ENCODE peak calls at places on chromosomes 7 and 10, in eight cellular contexts. One of them, this sample, is unnamed.

GRCh38 chr10:3467052-3467906 is 294.7 kb upstream of the PITRM1 start:
- DNase-seq in MM.1S: no peak
- DNase-seq in A549: peak; percentile 73
- DNase-seq in GM06990: no peak
- DNase-seq in mesothelial cell of epicardium: no peak
- DNase-seq in CD8-positive, alpha-beta T cell: no peak
- DNase-seq in thoracic aorta: peak; percentile 48
- DNase-seq in astrocyte of the spinal cord: peak; percentile 97
- DNase-seq in this sample: peak; percentile 69

GRCh38 chr7:137399827-137400823 is 56.6 kb upstream of the PTN start:
- DNase-seq in CD8-positive, alpha-beta T cell: no peak
- DNase-seq in astrocyte of the spinal cord: peak; percentile 15
- DNase-seq in mesothelial cell of epicardium: no peak
- DNase-seq in MM.1S: no peak
- DNase-seq in thoracic aorta: no peak
- DNase-seq in GM06990: no peak
- DNase-seq in A549: no peak
- DNase-seq in this sample: peak; percentile 71

GRCh38 chr7:143299840-143300239 is 11.7 kb downstream of the CASP2 start:
- DNase-seq in A549: peak; percentile 58
- DNase-seq in CD8-positive, alpha-beta T cell: peak; percentile 42
- DNase-seq in GM06990: no peak
- DNase-seq in astrocyte of the spinal cord: no peak
- DNase-seq in mesothelial cell of epicardium: no peak
- DNase-seq in MM.1S: peak; percentile 40
- DNase-seq in thoracic aorta: no peak
- DNase-seq in this sample: no peak

GRCh38 chr7:27203964-27204594 is 4.2 kb upstream of the HOXA13 start:
- DNase-seq in thoracic aorta: no peak
- DNase-seq in mesothelial cell of epicardium: no peak
- DNase-seq in A549: no peak
- DNase-seq in GM06990: no peak
- DNase-seq in astrocyte of the spinal cord: no peak
- DNase-seq in MM.1S: no peak
- DNase-seq in CD8-positive, alpha-beta T cell: no peak
- DNase-seq in this sample: no peak

GRCh38 chr7:494261-494687 is 25.4 kb downstream of the PDGFA start:
- DNase-seq in CD8-positive, alpha-beta T cell: no peak
- DNase-seq in GM06990: no peak
- DNase-seq in mesothelial cell of epicardium: no peak
- DNase-seq in A549: peak; percentile 74
- DNase-seq in MM.1S: no peak
- DNase-seq in astrocyte of the spinal cord: no peak
- DNase-seq in thoracic aorta: no peak
- DNase-seq in this sample: no peak

GRCh38 chr10:111221682-111222470 is 145.0 kb downstream of the ADRA2A start:
- DNase-seq in mesothelial cell of epicardium: no peak
- DNase-seq in CD8-positive, alpha-beta T cell: no peak
- DNase-seq in thoracic aorta: no peak
- DNase-seq in GM06990: no peak
- DNase-seq in astrocyte of the spinal cord: no peak
- DNase-seq in MM.1S: no peak
- DNase-seq in A549: no peak
- DNase-seq in this sample: no peak

GRCh38 chr10:103676058-103676785 is 179.2 kb downstream of the SH3PXD2A start:
- DNase-seq in GM06990: no peak
- DNase-seq in thoracic aorta: no peak
- DNase-seq in MM.1S: no peak
- DNase-seq in astrocyte of the spinal cord: no peak
- DNase-seq in CD8-positive, alpha-beta T cell: no peak
- DNase-seq in mesothelial cell of epicardium: no peak
- DNase-seq in A549: no peak
- DNase-seq in this sample: no peak

GRCh38 chr10:115335366-115335765 is 242.2 kb downstream of the ATRNL1 start:
- DNase-seq in astrocyte of the spinal cord: peak; percentile 5
- DNase-seq in MM.1S: no peak
- DNase-seq in mesothelial cell of epicardium: no peak
- DNase-seq in CD8-positive, alpha-beta T cell: no peak
- DNase-seq in GM06990: no peak
- DNase-seq in A549: no peak
- DNase-seq in thoracic aorta: no peak
- DNase-seq in this sample: no peak

GRCh38 chr10:129659881-129660280 is 192.8 kb downstream of the MGMT start:
- DNase-seq in CD8-positive, alpha-beta T cell: no peak
- DNase-seq in A549: no peak
- DNase-seq in mesothelial cell of epicardium: no peak
- DNase-seq in thoracic aorta: no peak
- DNase-seq in MM.1S: no peak
- DNase-seq in GM06990: no peak
- DNase-seq in astrocyte of the spinal cord: no peak
- DNase-seq in this sample: no peak

GRCh38 chr10:124300224-124300623 is 118.5 kb downstream of the OAT start:
- DNase-seq in thoracic aorta: no peak
- DNase-seq in mesothelial cell of epicardium: no peak
- DNase-seq in CD8-positive, alpha-beta T cell: no peak
- DNase-seq in astrocyte of the spinal cord: no peak
- DNase-seq in A549: no peak
- DNase-seq in GM06990: no peak
- DNase-seq in MM.1S: no peak
- DNase-seq in this sample: no peak

GRCh38 chr10:93149761-93150160 is 76.1 kb downstream of the CYP26A1 start:
- DNase-seq in mesothelial cell of epicardium: no peak
- DNase-seq in MM.1S: no peak
- DNase-seq in CD8-positive, alpha-beta T cell: no peak
- DNase-seq in astrocyte of the spinal cord: no peak
- DNase-seq in thoracic aorta: no peak
- DNase-seq in A549: no peak
- DNase-seq in GM06990: no peak
- DNase-seq in this sample: no peak

GRCh38 chr7:128103498-128104108 is 72.4 kb upstream of the LRRC4 start:
- DNase-seq in mesothelial cell of epicardium: no peak
- DNase-seq in CD8-positive, alpha-beta T cell: no peak
- DNase-seq in MM.1S: no peak
- DNase-seq in A549: no peak
- DNase-seq in thoracic aorta: no peak
- DNase-seq in GM06990: peak; percentile 68
- DNase-seq in astrocyte of the spinal cord: peak; percentile 16
- DNase-seq in this sample: no peak

GRCh38 chr10:11403116-11403515 is 208.3 kb downstream of the USP6NL start:
- DNase-seq in astrocyte of the spinal cord: no peak
- DNase-seq in mesothelial cell of epicardium: no peak
- DNase-seq in thoracic aorta: no peak
- DNase-seq in A549: no peak
- DNase-seq in MM.1S: no peak
- DNase-seq in CD8-positive, alpha-beta T cell: peak; percentile 23
- DNase-seq in GM06990: peak; percentile 34
- DNase-seq in this sample: no peak

GRCh38 chr10:47348661-47349470 is 703 bp downstream of the RBP3 start:
- DNase-seq in MM.1S: no peak
- DNase-seq in GM06990: no peak
- DNase-seq in astrocyte of the spinal cord: no peak
- DNase-seq in thoracic aorta: no peak
- DNase-seq in A549: no peak
- DNase-seq in mesothelial cell of epicardium: no peak
- DNase-seq in CD8-positive, alpha-beta T cell: no peak
- DNase-seq in this sample: no peak

GRCh38 chr7:106139253-106140251 is 27.4 kb upstream of the SYPL1 start:
- DNase-seq in mesothelial cell of epicardium: no peak
- DNase-seq in astrocyte of the spinal cord: no peak
- DNase-seq in thoracic aorta: no peak
- DNase-seq in CD8-positive, alpha-beta T cell: no peak
- DNase-seq in MM.1S: no peak
- DNase-seq in A549: no peak
- DNase-seq in GM06990: no peak
- DNase-seq in this sample: no peak

GRCh38 chr7:137944168-137944567 is 57.7 kb downstream of the CREB3L2 start:
- DNase-seq in mesothelial cell of epicardium: no peak
- DNase-seq in astrocyte of the spinal cord: peak; percentile 93
- DNase-seq in A549: no peak
- DNase-seq in thoracic aorta: no peak
- DNase-seq in GM06990: no peak
- DNase-seq in MM.1S: no peak
- DNase-seq in CD8-positive, alpha-beta T cell: no peak
- DNase-seq in this sample: no peak

GRCh38 chr7:151051108-151051507 is 2.8 kb downstream of the ASIC3 start:
- DNase-seq in A549: no peak
- DNase-seq in mesothelial cell of epicardium: peak; percentile 71
- DNase-seq in CD8-positive, alpha-beta T cell: peak; percentile 28
- DNase-seq in astrocyte of the spinal cord: peak; percentile 72
- DNase-seq in MM.1S: peak; percentile 33
- DNase-seq in thoracic aorta: no peak
- DNase-seq in GM06990: peak; percentile 47
- DNase-seq in this sample: peak; percentile 48

GRCh38 chr7:99876491-99876890 is 342 bp downstream of the OR2AE1 start:
- DNase-seq in mesothelial cell of epicardium: no peak
- DNase-seq in MM.1S: no peak
- DNase-seq in A549: no peak
- DNase-seq in thoracic aorta: no peak
- DNase-seq in GM06990: no peak
- DNase-seq in astrocyte of the spinal cord: no peak
- DNase-seq in CD8-positive, alpha-beta T cell: no peak
- DNase-seq in this sample: no peak

GRCh38 chr7:131076032-131076431 is 251.6 kb upstream of the MKLN1 start:
- DNase-seq in GM06990: no peak
- DNase-seq in astrocyte of the spinal cord: peak; percentile 59
- DNase-seq in CD8-positive, alpha-beta T cell: no peak
- DNase-seq in MM.1S: no peak
- DNase-seq in thoracic aorta: no peak
- DNase-seq in A549: no peak
- DNase-seq in mesothelial cell of epicardium: no peak
- DNase-seq in this sample: no peak

GRCh38 chr10:95793401-95794045 is 37.6 kb downstream of the ENTPD1 start:
- DNase-seq in thoracic aorta: no peak
- DNase-seq in mesothelial cell of epicardium: no peak
- DNase-seq in MM.1S: no peak
- DNase-seq in CD8-positive, alpha-beta T cell: no peak
- DNase-seq in GM06990: no peak
- DNase-seq in astrocyte of the spinal cord: no peak
- DNase-seq in A549: no peak
- DNase-seq in this sample: no peak

GRCh38 chr7:155643804-155644177 is 670 bp upstream of the RBM33 start:
- DNase-seq in GM06990: no peak
- DNase-seq in MM.1S: no peak
- DNase-seq in CD8-positive, alpha-beta T cell: no peak
- DNase-seq in A549: peak; percentile 13
- DNase-seq in thoracic aorta: no peak
- DNase-seq in astrocyte of the spinal cord: peak; percentile 32
- DNase-seq in mesothelial cell of epicardium: no peak
- DNase-seq in this sample: no peak

DNA sequence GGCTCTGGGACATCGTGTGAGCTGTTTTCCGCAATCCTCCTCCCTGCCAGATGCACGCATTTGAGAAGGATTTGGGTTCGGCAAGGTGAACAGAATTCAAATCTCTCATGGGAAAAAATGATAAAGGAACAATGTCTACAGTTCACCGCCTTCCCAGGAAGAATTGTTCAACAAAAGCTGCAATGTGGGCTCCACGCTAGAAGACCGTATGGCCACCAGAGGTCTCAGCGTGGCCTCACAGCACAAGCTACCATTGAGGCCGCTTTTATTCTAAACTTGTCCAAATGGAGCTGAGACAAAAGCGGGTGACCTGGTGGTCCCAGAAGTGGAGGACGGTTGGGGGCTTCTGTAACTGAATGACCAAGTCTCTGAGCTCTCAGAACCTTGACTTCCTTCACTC is 733.1 kb downstream of the PARD3 start:
- DNase-seq in GM06990: no peak
- DNase-seq in MM.1S: no peak
- DNase-seq in thoracic aorta: no peak
- DNase-seq in CD8-positive, alpha-beta T cell: no peak
- DNase-seq in A549: no peak
- DNase-seq in mesothelial cell of epicardium: no peak
- DNase-seq in astrocyte of the spinal cord: no peak
- DNase-seq in this sample: no peak
- TF ChIP-seq CTCF in GM06990: no peak
- TF ChIP-seq CTCF in MM.1S: no peak
- TF ChIP-seq CTCF in thoracic aorta: no peak
- TF ChIP-seq CTCF in CD8-positive, alpha-beta T cell: no peak
- TF ChIP-seq CTCF in A549: no peak
- TF ChIP-seq CTCF in mesothelial cell of epicardium: no peak
- TF ChIP-seq CTCF in astrocyte of the spinal cord: no peak
- TF ChIP-seq CTCF in this sample: no peak

DNA sequence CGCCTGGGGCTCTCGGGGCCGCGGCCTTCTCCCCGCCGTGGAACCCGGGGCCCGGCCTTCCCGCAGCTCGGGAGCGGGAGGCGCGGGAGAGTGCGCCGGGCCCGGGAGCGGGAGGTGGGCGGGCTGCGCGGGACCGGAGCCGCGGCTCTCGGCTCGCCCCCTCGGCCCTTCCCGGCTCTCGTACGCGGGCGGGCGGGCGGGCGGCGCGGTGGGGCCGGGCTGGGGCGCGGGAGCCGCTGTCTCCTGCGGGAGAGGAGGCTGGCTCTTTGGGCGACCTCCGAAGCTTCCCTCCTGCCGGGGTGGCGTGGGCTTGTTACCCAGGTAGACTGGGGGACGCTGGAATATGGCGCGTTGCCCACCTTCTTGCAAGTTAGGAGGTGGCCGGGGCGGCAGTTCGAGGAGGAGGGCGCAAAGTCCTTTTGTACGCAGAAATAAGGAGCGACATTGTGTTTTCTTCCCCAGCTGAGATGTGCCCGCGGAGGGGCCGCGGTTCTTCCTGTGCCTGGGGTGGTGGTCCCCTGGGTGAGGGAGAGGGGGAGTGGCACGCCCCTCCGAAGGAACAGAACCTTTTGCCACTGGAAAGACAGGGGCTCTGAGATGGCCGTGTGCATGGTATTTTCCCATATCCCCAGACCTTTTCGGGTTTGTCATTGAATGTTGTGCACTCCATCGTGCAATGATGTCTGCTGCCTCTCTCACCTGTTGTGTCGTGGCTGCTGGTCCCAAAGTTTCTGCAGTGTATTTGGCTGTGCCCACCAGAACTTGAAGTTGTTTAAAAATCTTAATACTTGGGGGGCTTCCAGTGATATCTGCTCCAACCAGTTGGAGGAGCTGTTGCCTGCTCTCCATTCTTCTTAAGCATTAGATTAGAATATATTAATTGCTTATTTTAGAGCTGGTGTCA is 844 bp downstream of the NRF1 start:
- DNase-seq in thoracic aorta: peak; percentile 15
- DNase-seq in GM06990: peak; percentile 59
- DNase-seq in astrocyte of the spinal cord: peak; percentile 55
- DNase-seq in A549: peak; percentile 23
- DNase-seq in CD8-positive, alpha-beta T cell: no peak
- DNase-seq in MM.1S: peak; percentile 59
- DNase-seq in mesothelial cell of epicardium: peak; percentile 39
- DNase-seq in this sample: peak; percentile 33
- TF ChIP-seq CTCF in thoracic aorta: peak; percentile 37
- TF ChIP-seq CTCF in GM06990: peak; percentile 71
- TF ChIP-seq CTCF in astrocyte of the spinal cord: peak; percentile 76
- TF ChIP-seq CTCF in A549: peak; percentile 62
- TF ChIP-seq CTCF in CD8-positive, alpha-beta T cell: peak; percentile 71
- TF ChIP-seq CTCF in MM.1S: peak; percentile 83
- TF ChIP-seq CTCF in mesothelial cell of epicardium: peak; percentile 38
- TF ChIP-seq CTCF in this sample: peak; percentile 15

GRCh38 chr7:38451840-38452239 is 178.4 kb upstream of the TARP start:
- DNase-seq in thoracic aorta: no peak
- DNase-seq in CD8-positive, alpha-beta T cell: no peak
- DNase-seq in MM.1S: peak; percentile 39
- DNase-seq in GM06990: no peak
- DNase-seq in A549: peak; percentile 9
- DNase-seq in astrocyte of the spinal cord: peak; percentile 53
- DNase-seq in mesothelial cell of epicardium: no peak
- DNase-seq in this sample: no peak
- TF ChIP-seq CTCF in thoracic aorta: no peak
- TF ChIP-seq CTCF in CD8-positive, alpha-beta T cell: no peak
- TF ChIP-seq CTCF in MM.1S: peak; percentile 43
- TF ChIP-seq CTCF in GM06990: no peak
- TF ChIP-seq CTCF in A549: peak; percentile 33
- TF ChIP-seq CTCF in astrocyte of the spinal cord: peak; percentile 36
- TF ChIP-seq CTCF in mesothelial cell of epicardium: no peak
- TF ChIP-seq CTCF in this sample: no peak

GRCh38 chr10:43380610-43381222 is 9.3 kb downstream of the FXYD4 start:
- DNase-seq in thoracic aorta: no peak
- DNase-seq in mesothelial cell of epicardium: no peak
- DNase-seq in MM.1S: no peak
- DNase-seq in astrocyte of the spinal cord: peak; percentile 38
- DNase-seq in GM06990: no peak
- DNase-seq in CD8-positive, alpha-beta T cell: no peak
- DNase-seq in A549: peak; percentile 60
- DNase-seq in this sample: no peak
- TF ChIP-seq CTCF in thoracic aorta: no peak
- TF ChIP-seq CTCF in mesothelial cell of epicardium: peak; percentile 10
- TF ChIP-seq CTCF in MM.1S: peak; percentile 16
- TF ChIP-seq CTCF in astrocyte of the spinal cord: no peak
- TF ChIP-seq CTCF in GM06990: no peak
- TF ChIP-seq CTCF in CD8-positive, alpha-beta T cell: no peak
- TF ChIP-seq CTCF in A549: no peak
- TF ChIP-seq CTCF in this sample: no peak

This sample was measured in lung.